ENCODE peak calls at places on chromosomes 2 and 18, in four cellular contexts. Z is central memory CD4-positive, alpha-beta T cell; D is DMS 273 treated with DMSO at 0.1 percent for 48 hours; W is CD8-positive, alpha-beta memory T cell. U is an unnamed sample.
A peak's percentile ranks its signal among the peaks of the same experiment; 100 is the strongest.

GRCh38 chr2:233152541-233152940 is 92.4 kb downstream of the INPP5D start:
- DNase-seq in D (no peak), W (no peak), Z (no peak), U (peak; percentile 39)

GRCh38 chr2:84830095-84830494 is 50.8 kb downstream of the TRABD2A start:
- DNase-seq in W (no peak), D (no peak), Z (no peak), U (no peak)

GRCh38 chr2:177328056-177328455 is 63.5 kb upstream of the NFE2L2 start:
- DNase-seq in W (no peak), D (no peak), Z (no peak), U (no peak)

GRCh38 chr2:85288244-85288725 is 39.5 kb downstream of the TGOLN2 start:
- DNase-seq in D (no peak), Z (no peak), W (no peak), U (no peak)

GRCh38 chr18:28422577-28422976 is 245.6 kb upstream of the CDH2 start:
- DNase-seq in D (no peak), W (no peak), Z (no peak), U (no peak)

GRCh38 chr2:210288376-210288775 is 26.6 kb downstream of the MYL1 start:
- DNase-seq in D (no peak), Z (no peak), W (no peak), U (no peak)

GRCh38 chr2:240125749-240126148 is 10.4 kb downstream of the COPS9 start:
- DNase-seq in W (no peak), D (no peak), Z (no peak), U (no peak)

GRCh38 chr2:181178823-181179412 is 198.5 kb downstream of the UBE2E3 start:
- DNase-seq in Z (no peak), W (peak; percentile 23), D (no peak), U (no peak)

GRCh38 chr2:207635468-207636200 is 10.4 kb upstream of the METTL21A start:
- DNase-seq in D (no peak), W (no peak), Z (no peak), U (no peak)

GRCh38 chr2:68045337-68045736 is 17.5 kb downstream of the C1D start:
- DNase-seq in D (no peak), W (no peak), Z (no peak), U (no peak)

GRCh38 chr2:220043155-220043992 is 415.9 kb downstream of the SLC4A3 start:
- DNase-seq in Z (no peak), W (no peak), D (no peak), U (no peak)

GRCh38 chr18:5075297-5075696 is 121.8 kb downstream of the AKAIN1 start:
- DNase-seq in W (no peak), D (no peak), Z (no peak), U (no peak)

GRCh38 chr18:73462092-73462491 is 594.3 kb upstream of the NETO1 start:
- DNase-seq in Z (no peak), D (no peak), W (no peak), U (peak; percentile 47)

GRCh38 chr2:214051585-214051984 is 359.3 kb upstream of the VWC2L start:
- DNase-seq in W (no peak), Z (no peak), D (no peak), U (no peak)

GRCh38 chr2:64937341-64938230 is 51.6 kb upstream of the SLC1A4 start:
- DNase-seq in W (no peak), D (no peak), Z (no peak), U (peak; percentile 30)

GRCh38 chr2:138276367-138276766 is 225.2 kb upstream of the SPOPL start:
- DNase-seq in Z (no peak), D (peak; percentile 28), W (no peak), U (no peak)

GRCh38 chr18:58603365-58604067 is 25.4 kb downstream of the ALPK2 start:
- DNase-seq in Z (no peak), D (no peak), W (no peak), U (no peak)

GRCh38 chr18:34493099-34493544 is 217.0 kb upstream of the DTNA start:
- DNase-seq in Z (no peak), D (peak; percentile 22), W (no peak), U (peak; percentile 93)

GRCh38 chr18:33334781-33335180 is 105.7 kb downstream of the CCDC178 start:
- DNase-seq in W (no peak), D (no peak), Z (no peak), U (no peak)

GRCh38 chr18:49697757-49698595 is 115.4 kb downstream of the ACAA2 start:
- DNase-seq in Z (no peak), D (no peak), W (no peak), U (no peak)

GRCh38 chr2:219495531-219496122 is 3.1 kb upstream of the GMPPA start:
- DNase-seq in W (peak; percentile 46), D (peak; percentile 69), Z (peak; percentile 34), U (peak; percentile 58)

GRCh38 chr2:64052468-64053241 is 33.4 kb upstream of the VPS54 start:
- DNase-seq in W (peak; percentile 29), D (no peak), Z (peak; percentile 12), U (no peak)

GRCh38 chr18:9494778-9495302 is 19.5 kb downstream of the RALBP1 start:
- DNase-seq in W (no peak), D (no peak), Z (no peak), U (no peak)

GRCh38 chr18:47911877-47912276 is 18.6 kb downstream of the SMAD2 start:
- DNase-seq in W (no peak), D (no peak), Z (no peak), U (no peak)